ENCODE peak calls at places on chromosome 6, in nine cellular contexts. F is colonic mucosa, K is endothelial cell, G is fibroblast of pulmonary artery, C is choroid plexus epithelial cell, Y is dorsolateral prefrontal cortex, S is uterus, M is MCF 10A, J is prostate gland. L is an unnamed sample.

GRCh38 chr6:105851181-105851580 is 235.0 kb upstream of the PRDM1 start:
- DNase-seq in G (no peak), Y (no peak), K (no peak), M (no peak), C (peak; percentile 24), J (no peak), F (no peak), S (peak; percentile 22), L (peak; percentile 72)

GRCh38 chr6:106520711-106521367 is 108.5 kb downstream of the RTN4IP1 start:
- DNase-seq in S (no peak), J (no peak), K (no peak), M (no peak), C (no peak), Y (no peak), F (peak; percentile 38), G (no peak), L (no peak)

GRCh38 chr6:159960485-159960884 is 8.4 kb upstream of the IGF2R start:
- DNase-seq in M (no peak), Y (no peak), K (no peak), F (no peak), J (no peak), G (no peak), C (no peak), S (no peak), L (no peak)

GRCh38 chr6:37376078-37376743 is 22.4 kb downstream of the RNF8 start:
- DNase-seq in F (no peak), M (no peak), Y (no peak), K (no peak), S (no peak), J (no peak), C (no peak), G (no peak), L (no peak)

GRCh38 chr6:110325197-110325596 is 33.0 kb downstream of the METTL24 start:
- DNase-seq in Y (no peak), M (peak; percentile 27), C (peak; percentile 81), J (peak; percentile 24), S (no peak), K (no peak), F (peak; percentile 34), G (peak; percentile 73), L (peak; percentile 35)

GRCh38 chr6:91063362-91063761 is 476.5 kb upstream of the MAP3K7 start:
- DNase-seq in K (no peak), M (no peak), S (no peak), Y (no peak), F (no peak), G (no peak), C (no peak), J (no peak), L (no peak)

GRCh38 chr6:11426571-11426970 is 111.0 kb upstream of the TMEM170B start:
- DNase-seq in K (no peak), Y (no peak), S (no peak), M (no peak), F (no peak), C (peak; percentile 59), G (no peak), J (no peak), L (no peak)

GRCh38 chr6:134422426-134423231 is 104.7 kb upstream of the SGK1 start:
- DNase-seq in C (peak; percentile 99), S (no peak), G (peak; percentile 98), F (no peak), Y (no peak), K (no peak), M (peak; percentile 88), J (no peak), L (peak; percentile 96)

GRCh38 chr6:20905377-20905776 is 371.1 kb downstream of the CDKAL1 start:
- DNase-seq in Y (no peak), F (no peak), K (no peak), G (no peak), S (no peak), C (no peak), J (no peak), M (no peak), L (no peak)
- TF ChIP-seq CTCF in Y (no peak), F (no peak), K (no peak), G (no peak), S (no peak), C (no peak), J (no peak), M (no peak), L (no peak)

GRCh38 chr6:85118233-85118632 is 331.6 kb upstream of the NT5E start:
- DNase-seq in S (no peak), J (no peak), G (no peak), M (no peak), K (no peak), Y (no peak), F (no peak), C (no peak), L (no peak)
- TF ChIP-seq CTCF in S (no peak), J (no peak), G (peak; percentile 11), M (no peak), K (no peak), Y (no peak), F (no peak), C (peak; percentile 26), L (no peak)

GRCh38 chr6:161216616-161217205 is 57.1 kb downstream of the AGPAT4 start:
- DNase-seq in S (no peak), G (no peak), F (no peak), K (no peak), C (no peak), M (no peak), J (no peak), Y (no peak), L (no peak)

GRCh38 chr6:161219336-161220079 is 54.4 kb downstream of the AGPAT4 start:
- DNase-seq in S (no peak), Y (no peak), M (no peak), K (no peak), J (no peak), F (no peak), G (no peak), C (no peak), L (no peak)

GRCh38 chr6:161215876-161216615 is 57.8 kb downstream of the AGPAT4 start:
- DNase-seq in M (no peak), S (no peak), G (peak; percentile 26), K (no peak), F (no peak), C (peak; percentile 88), Y (no peak), J (no peak), L (no peak)

GRCh38 chr6:161217631-161218030 is 56.2 kb downstream of the AGPAT4 start:
- DNase-seq in J (no peak), F (no peak), Y (no peak), S (no peak), K (no peak), C (no peak), G (no peak), M (no peak), L (no peak)

DNA sequence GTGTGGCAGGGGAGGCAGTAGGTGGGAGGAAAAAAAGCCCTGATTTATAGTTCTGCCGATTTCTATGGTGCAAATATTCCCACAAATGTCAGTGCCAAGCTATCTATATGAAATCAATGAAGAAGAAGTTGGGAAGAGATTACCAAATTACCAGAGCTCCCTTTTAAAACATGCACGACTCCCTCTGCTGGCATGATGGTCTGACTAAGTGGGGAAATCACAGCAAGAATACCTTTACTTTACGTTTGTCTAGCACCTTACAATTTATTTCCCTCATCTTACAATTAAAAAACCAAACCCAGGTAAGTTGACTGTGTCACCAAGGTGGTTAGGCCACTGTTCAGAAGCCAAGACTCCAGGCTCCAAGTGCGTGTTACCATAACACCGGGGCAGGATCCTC is 55.6 kb downstream of the AGPAT4 start:
- DNase-seq in C (peak; percentile 51), Y (no peak), F (no peak), S (no peak), G (no peak), J (no peak), K (no peak), M (no peak), L (no peak)
- TF ChIP-seq CTCF in C (peak; percentile 54), Y (peak; percentile 24), F (no peak), S (no peak), G (no peak), J (no peak), K (no peak), M (no peak), L (peak; percentile 6)

GRCh38 chr6:81609736-81610135 is 142.7 kb downstream of the TENT5A start:
- DNase-seq in C (no peak), J (no peak), S (no peak), Y (no peak), M (no peak), F (no peak), G (no peak), K (no peak), L (peak; percentile 45)
- TF ChIP-seq CTCF in C (no peak), J (no peak), S (no peak), Y (no peak), M (no peak), F (no peak), G (no peak), K (no peak), L (no peak)

DNA sequence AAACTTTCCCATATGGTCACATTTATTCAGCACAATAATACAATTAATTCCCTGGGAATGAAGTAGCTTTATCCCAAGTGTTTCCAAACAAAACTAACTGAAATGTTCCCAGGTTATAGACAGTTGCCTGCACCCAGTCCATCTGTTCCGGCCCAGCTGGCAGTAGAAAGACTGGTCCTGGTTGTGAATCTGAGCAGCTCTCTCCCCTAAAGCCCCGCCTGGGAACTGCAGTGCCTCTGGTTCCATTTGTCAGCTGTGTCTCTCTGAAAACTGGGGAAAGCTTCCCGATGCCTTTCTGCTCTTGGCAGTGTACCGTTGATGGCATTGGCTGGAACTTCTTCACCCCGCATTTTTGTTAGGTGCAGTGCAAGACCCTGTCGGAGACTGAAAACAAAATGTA is 8.7 kb downstream of the MTHFD1L start:
- DNase-seq in F (no peak), S (no peak), Y (no peak), M (no peak), C (no peak), G (no peak), K (no peak), J (no peak), L (no peak)
- TF ChIP-seq CTCF in F (no peak), S (no peak), Y (no peak), M (no peak), C (no peak), G (no peak), K (no peak), J (no peak), L (no peak)

DNA sequence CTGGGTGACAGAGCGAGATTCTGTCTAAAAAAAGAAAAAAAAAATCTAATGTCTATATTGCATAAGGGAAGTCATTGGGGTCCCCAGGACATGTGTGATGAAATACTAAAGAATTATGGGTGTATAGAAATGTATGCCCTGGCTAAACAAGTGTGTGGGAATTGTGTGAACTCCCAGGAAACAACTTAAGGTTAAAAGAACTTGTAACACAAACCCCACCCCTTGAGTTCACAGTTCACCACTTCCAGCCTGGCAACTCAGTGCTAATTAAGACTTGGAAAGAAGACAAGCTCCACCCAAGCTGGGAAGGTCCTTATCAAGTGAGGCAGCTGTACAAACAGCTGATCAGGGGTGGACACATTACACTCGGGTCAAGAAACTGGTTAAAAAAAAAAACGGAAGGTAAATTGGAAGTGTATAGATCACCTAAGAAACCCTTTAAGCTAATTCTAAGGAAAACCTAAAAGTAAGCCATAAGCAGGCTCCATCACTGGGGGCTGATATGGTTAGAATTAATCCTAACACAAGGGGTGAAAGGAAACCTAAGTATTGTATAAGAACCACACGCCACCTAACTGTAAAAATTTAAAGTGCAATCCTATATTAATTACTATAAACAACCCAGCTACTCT is 25.2 kb downstream of the HLA-A start:
- DNase-seq in G (no peak), S (no peak), M (peak; percentile 68), F (peak; percentile 88), Y (no peak), K (no peak), C (peak; percentile 41), J (no peak), L (no peak)
- TF ChIP-seq CTCF in G (peak; percentile 21), S (no peak), M (peak; percentile 38), F (peak; percentile 23), Y (no peak), K (no peak), C (peak; percentile 31), J (no peak), L (no peak)

L was measured in foreskin fibroblast.